ENCODE peak calls at places on chromosomes 5 and 9, in ten cellular contexts. X is RWPE1, M is IMR-90, V is GM12865, U is cardiac muscle cell, S is A549, F is uterus, A is psoas muscle, I is prostate gland, Z is right lobe of liver. H is an unnamed sample.

GRCh38 chr9:13278023-13278367 is 1.5 kb downstream of the MPDZ start:
- DNase-seq in X (no peak), M (peak; percentile 67), V (no peak), U (peak; percentile 71), S (peak; percentile 15), F (no peak), A (no peak), I (no peak), Z (no peak), H (no peak)

GRCh38 chr5:57575839-57576238 is 93.2 kb upstream of the ACTBL2 start:
- DNase-seq in X (no peak), M (no peak), V (peak; percentile 11), U (no peak), S (no peak), F (no peak), A (no peak), I (no peak), Z (no peak), H (no peak)

GRCh38 chr5:135505973-135506372 is 29.8 kb downstream of the NEUROG1 start:
- DNase-seq in X (peak; percentile 72), M (peak; percentile 25), V (no peak), U (no peak), S (no peak), F (no peak), A (no peak), I (no peak), Z (no peak), H (no peak)

GRCh38 chr5:172149073-172149472 is 39.0 kb downstream of the STK10 start:
- DNase-seq in X (no peak), M (peak; percentile 89), V (no peak), U (peak; percentile 69), S (no peak), F (no peak), A (no peak), I (no peak), Z (no peak), H (no peak)

GRCh38 chr9:110950041-110950645 is 88.1 kb downstream of the LPAR1 start:
- DNase-seq in X (no peak), M (peak; percentile 61), V (no peak), U (no peak), S (no peak), F (no peak), A (no peak), I (no peak), Z (no peak), H (no peak)

GRCh38 chr5:73606206-73606753 is 19.7 kb upstream of the ARHGEF28 start:
- DNase-seq in X (no peak), M (no peak), V (no peak), U (peak; percentile 23), S (no peak), F (no peak), A (no peak), I (no peak), Z (no peak), H (no peak)

GRCh38 chr9:113131689-113132151 is 19.1 kb upstream of the SLC31A2 start:
- DNase-seq in X (peak; percentile 41), M (peak; percentile 37), V (no peak), U (peak; percentile 47), S (no peak), F (no peak), A (no peak), I (no peak), Z (no peak), H (no peak)

GRCh38 chr5:142425286-142426065 is 100.7 kb upstream of the SPRY4 start:
- DNase-seq in X (no peak), M (peak; percentile 74), V (no peak), U (no peak), S (no peak), F (no peak), A (no peak), I (no peak), Z (no peak), H (no peak)

GRCh38 chr9:77475641-77476473 is 172.3 kb downstream of the GNA14 start:
- DNase-seq in X (no peak), M (peak; percentile 28), V (peak; percentile 67), U (peak; percentile 70), S (no peak), F (no peak), A (no peak), I (no peak), Z (no peak), H (no peak)

GRCh38 chr5:33994845-33995244 is 10.4 kb upstream of the SLC45A2 start:
- DNase-seq in X (no peak), M (peak; percentile 76), V (no peak), U (peak; percentile 55), S (no peak), F (no peak), A (no peak), I (no peak), Z (no peak), H (no peak)

GRCh38 chr5:42634575-42634974 is 122.0 kb upstream of the CCDC152 start:
- DNase-seq in X (no peak), M (no peak), V (no peak), U (no peak), S (no peak), F (no peak), A (no peak), I (no peak), Z (no peak), H (no peak)

GRCh38 chr5:42632501-42632900 is 124.1 kb upstream of the CCDC152 start:
- DNase-seq in X (no peak), M (no peak), V (peak; percentile 12), U (no peak), S (no peak), F (no peak), A (no peak), I (no peak), Z (no peak), H (no peak)

GRCh38 chr5:42636946-42637345 is 119.7 kb upstream of the CCDC152 start:
- DNase-seq in X (no peak), M (no peak), V (no peak), U (no peak), S (no peak), F (no peak), A (no peak), I (no peak), Z (no peak), H (no peak)

GRCh38 chr5:42638972-42639371 is 117.6 kb upstream of the CCDC152 start:
- DNase-seq in X (no peak), M (no peak), V (no peak), U (no peak), S (no peak), F (no peak), A (no peak), I (no peak), Z (no peak), H (no peak)

DNA sequence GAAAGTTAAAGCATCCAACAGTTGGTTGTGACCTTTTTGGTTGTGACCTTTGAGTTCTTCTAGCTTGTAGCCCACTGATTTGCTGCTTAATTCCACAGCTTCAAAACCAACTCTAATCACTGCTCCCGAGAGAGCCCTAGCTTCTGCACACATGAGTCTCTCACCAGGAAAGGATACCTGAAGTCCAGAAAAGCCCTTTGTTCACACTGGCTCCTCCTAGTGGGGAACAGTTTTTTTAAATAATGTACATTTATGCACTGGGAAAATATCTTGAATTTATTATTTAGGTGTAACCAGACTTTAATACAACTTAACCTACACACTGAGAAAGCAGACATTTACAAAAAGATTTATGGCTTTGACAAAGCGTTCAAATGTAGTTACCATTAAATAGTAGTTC is 120.2 kb upstream of the CCDC152 start:
- DNase-seq in X (no peak), M (no peak), V (no peak), U (peak; percentile 25), S (no peak), F (no peak), A (no peak), I (no peak), Z (no peak), H (no peak)
- TF ChIP-seq CTCF in X (no peak), M (no peak), V (no peak), U (peak; percentile 50), S (peak; percentile 17), F (no peak), A (no peak), I (no peak), Z (peak; percentile 28), H (peak; percentile 27)

GRCh38 chr5:149304195-149305072 is 32.8 kb downstream of the AFAP1L1 start:
- DNase-seq in X (no peak), M (no peak), V (no peak), U (no peak), S (no peak), F (no peak), A (no peak), I (no peak), Z (no peak), H (no peak)
- TF ChIP-seq CTCF in X (no peak), M (no peak), V (no peak), U (no peak), S (no peak), F (no peak), A (no peak), I (no peak), Z (no peak), H (no peak)

DNA sequence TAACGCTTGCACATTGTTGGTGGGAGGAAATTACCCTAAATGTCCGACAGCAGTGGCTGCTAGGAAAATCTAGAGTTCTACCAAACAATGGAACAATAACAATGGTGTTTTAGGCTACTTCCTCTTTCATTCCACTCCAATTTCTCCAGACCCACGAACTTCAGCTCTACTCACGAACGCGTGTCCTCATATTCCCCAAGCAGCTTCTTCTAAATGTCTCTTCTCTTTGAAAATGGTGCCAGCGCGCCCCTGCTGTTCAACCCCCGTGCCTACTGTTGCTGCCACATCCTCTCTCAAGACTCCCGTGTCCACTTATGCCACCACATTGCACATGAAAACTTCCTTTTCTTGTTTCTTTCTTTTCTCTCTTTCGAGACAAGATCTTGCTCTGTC is 25.6 kb downstream of the OR2V2 start:
- DNase-seq in X (peak; percentile 61), M (no peak), V (peak; percentile 68), U (no peak), S (no peak), F (no peak), A (no peak), I (no peak), Z (no peak), H (peak; percentile 21)
- TF ChIP-seq CTCF in X (peak; percentile 94), M (no peak), V (no peak), U (no peak), S (peak; percentile 31), F (no peak), A (no peak), I (peak; percentile 6), Z (no peak), H (no peak)

DNA sequence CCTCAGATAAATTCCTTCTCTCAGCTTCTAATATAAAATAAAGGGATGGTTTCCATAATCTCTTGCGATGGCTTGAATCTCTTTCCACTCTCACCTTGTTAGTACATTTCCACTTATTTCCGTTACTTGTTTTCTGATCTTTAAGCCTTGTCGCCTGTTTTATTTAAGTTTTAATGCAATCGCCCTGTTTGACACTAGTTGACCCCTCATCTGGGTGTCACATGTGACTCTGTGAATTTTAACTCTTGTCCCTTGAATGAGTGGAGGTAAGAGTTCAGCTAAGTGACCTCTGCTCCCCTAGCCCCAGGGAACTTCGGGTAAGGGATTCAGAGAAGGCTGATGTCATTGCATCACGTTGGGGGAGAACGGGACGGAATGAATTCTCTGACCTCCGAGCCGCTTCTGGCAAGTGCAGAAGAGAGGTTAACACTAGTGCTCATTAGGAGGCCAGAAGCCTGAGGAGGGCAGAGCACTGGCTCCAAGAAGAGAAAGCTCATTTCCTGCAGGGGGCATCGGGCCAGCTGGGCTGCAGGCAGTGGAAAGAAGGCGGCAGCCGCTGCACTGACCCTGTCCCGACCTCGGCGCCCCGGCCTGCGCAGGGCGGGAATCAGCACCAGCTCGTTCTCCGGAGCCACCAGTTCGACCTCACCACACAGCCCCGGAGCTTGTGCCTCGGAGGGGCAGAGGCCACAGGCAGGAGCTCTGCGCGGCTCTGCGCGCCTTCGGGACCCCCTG is 569 bp downstream of the HINT2 start:
- DNase-seq in X (peak; percentile 64), M (peak; percentile 41), V (peak; percentile 77), U (peak; percentile 66), S (peak; percentile 70), F (peak; percentile 73), A (peak; percentile 88), I (peak; percentile 36), Z (peak; percentile 81), H (no peak)
- TF ChIP-seq CTCF in X (no peak), M (peak; percentile 34), V (no peak), U (peak; percentile 27), S (peak; percentile 44), F (no peak), A (peak; percentile 23), I (peak; percentile 27), Z (peak; percentile 15), H (peak; percentile 27)